ENCODE peak calls at places on chromosomes 16 and 17, in nine cellular contexts. X, M, Z, A, P, O, D, W and S are unnamed samples.
A peak's percentile ranks its signal among the peaks of the same experiment; 100 is the strongest.

GRCh38 chr17:57915980-57916757 is 39.0 kb downstream of the CUEDC1 start:
- DNase-seq in X (no peak), A (no peak), W (no peak), M (no peak), Z (no peak), O (no peak), D (no peak), P (no peak), S (no peak)

GRCh38 chr17:4006745-4007211 is 42.5 kb upstream of the ATP2A3 start:
- DNase-seq in P (no peak), X (no peak), W (no peak), D (no peak), M (no peak), Z (no peak), O (no peak), A (no peak), S (no peak)

GRCh38 chr17:45087978-45088377 is 26.9 kb downstream of the NMT1 start:
- DNase-seq in O (no peak), M (no peak), A (no peak), Z (no peak), W (no peak), P (no peak), X (no peak), D (no peak), S (no peak)

GRCh38 chr17:77571562-77571981 is 386.9 kb upstream of the TNRC6C start:
- DNase-seq in M (peak; percentile 5), X (no peak), W (no peak), Z (no peak), A (no peak), O (no peak), D (no peak), P (no peak), S (no peak)

GRCh38 chr17:8837438-8838075 is 29.9 kb downstream of the PIK3R6 start:
- DNase-seq in P (no peak), W (no peak), X (no peak), A (no peak), O (peak; percentile 10), Z (no peak), D (no peak), M (peak; percentile 72), S (no peak)

GRCh38 chr17:82351713-82352488 is 7.1 kb upstream of the TEX19 start:
- DNase-seq in P (peak; percentile 57), A (peak; percentile 80), Z (peak; percentile 53), W (peak; percentile 74), D (peak; percentile 86), M (peak; percentile 81), X (peak; percentile 71), O (peak; percentile 87), S (peak; percentile 59)

GRCh38 chr16:84205976-84206691 is 15.2 kb downstream of the ADAD2 start:
- DNase-seq in D (no peak), A (no peak), P (no peak), M (no peak), Z (no peak), O (no peak), W (no peak), X (no peak), S (no peak)

GRCh38 chr17:6755281-6755680 is 565 bp upstream of the XAF1 start:
- DNase-seq in X (no peak), W (no peak), O (peak; percentile 67), A (no peak), P (no peak), Z (no peak), M (no peak), D (no peak), S (peak; percentile 50)

GRCh38 chr17:28379814-28380571 is 8.5 kb downstream of the SARM1 start:
- DNase-seq in P (peak; percentile 28), D (no peak), M (no peak), X (no peak), O (no peak), W (no peak), A (no peak), Z (no peak), S (no peak)

GRCh38 chr17:19238167-19238505 is 970 bp downstream of the EPN2 start:
- DNase-seq in O (peak; percentile 66), P (no peak), W (no peak), A (peak; percentile 5), X (no peak), M (no peak), D (peak; percentile 41), Z (no peak), S (no peak)

GRCh38 chr16:54633943-54634362 is 296.7 kb upstream of the IRX5 start:
- DNase-seq in A (no peak), Z (no peak), W (peak; percentile 39), M (no peak), P (no peak), X (no peak), D (no peak), O (no peak), S (no peak)

GRCh38 chr17:43316522-43317142 is 82.2 kb upstream of the ARL4D start:
- DNase-seq in W (no peak), D (no peak), P (no peak), Z (no peak), M (no peak), A (no peak), O (no peak), X (no peak), S (no peak)

GRCh38 chr17:38702900-38703741 is 2.0 kb upstream of the MLLT6 start:
- DNase-seq in O (no peak), W (no peak), P (no peak), A (no peak), X (no peak), M (no peak), D (no peak), Z (no peak), S (no peak)

GRCh38 chr17:7989781-7990655 is 12.4 kb upstream of the GUCY2D start:
- DNase-seq in D (peak; percentile 89), X (peak; percentile 86), W (peak; percentile 79), O (peak; percentile 88), Z (peak; percentile 87), M (peak; percentile 20), P (no peak), A (peak; percentile 96), S (no peak)

GRCh38 chr17:44394833-44395232 is 5.4 kb upstream of the ITGA2B start:
- DNase-seq in X (no peak), O (no peak), D (no peak), A (no peak), P (no peak), M (no peak), Z (no peak), W (no peak), S (no peak)

GRCh38 chr16:65702707-65703402 is 581.0 kb upstream of the CDH11 start:
- DNase-seq in A (no peak), M (no peak), P (no peak), Z (no peak), D (no peak), W (no peak), O (no peak), X (no peak), S (no peak)

GRCh38 chr17:76511562-76512365 is 10.5 kb upstream of the RHBDF2 start:
- DNase-seq in W (no peak), X (no peak), M (no peak), A (no peak), Z (no peak), O (no peak), P (no peak), D (no peak), S (no peak)

GRCh38 chr17:50052822-50053653 is 2.9 kb upstream of the ITGA3 start:
- DNase-seq in A (no peak), D (no peak), X (no peak), O (no peak), M (peak; percentile 98), Z (no peak), W (no peak), P (no peak), S (no peak)

GRCh38 chr17:79338589-79338988 is 264.0 kb downstream of the ENGASE start:
- DNase-seq in A (no peak), P (peak; percentile 2), X (no peak), O (no peak), Z (no peak), W (no peak), D (no peak), M (no peak), S (peak; percentile 8)

GRCh38 chr17:78281249-78281865 is 49.9 kb downstream of the TMEM235 start:
- DNase-seq in Z (no peak), M (no peak), A (no peak), P (no peak), X (no peak), D (no peak), W (no peak), O (no peak), S (no peak)

GRCh38 chr17:16269658-16270057 is 52.6 kb downstream of the PIGL start:
- DNase-seq in W (no peak), Z (no peak), O (no peak), X (no peak), M (no peak), D (no peak), P (no peak), A (no peak), S (no peak)

GRCh38 chr16:80231118-80231515 is 309.7 kb upstream of the DYNLRB2 start:
- DNase-seq in M (no peak), O (no peak), P (no peak), D (no peak), W (no peak), Z (no peak), X (no peak), A (no peak), S (peak; percentile 17)

GRCh38 chr17:57622886-57623433 is 122.1 kb downstream of the CCDC182 start:
- DNase-seq in M (no peak), P (peak; percentile 61), Z (no peak), D (peak; percentile 58), X (no peak), O (no peak), A (peak; percentile 48), W (no peak), S (peak; percentile 17)

GRCh38 chr17:78693346-78694083 is 88.6 kb downstream of the CYTH1 start:
- DNase-seq in O (no peak), M (no peak), A (no peak), Z (no peak), D (no peak), X (no peak), P (no peak), W (no peak), S (no peak)

GRCh38 chr16:1175566-1176279 is 22.8 kb downstream of the CACNA1H start:
- DNase-seq in O (no peak), X (no peak), Z (no peak), D (no peak), W (no peak), M (no peak), A (no peak), P (no peak), S (no peak)

GRCh38 chr16:77579283-77579985 is 142.9 kb upstream of the NUDT7 start:
- DNase-seq in O (no peak), X (no peak), P (no peak), D (no peak), M (no peak), W (no peak), A (no peak), Z (no peak), S (no peak)

GRCh38 chr17:28145348-28145747 is 102.9 kb downstream of the NLK start:
- DNase-seq in M (no peak), P (no peak), X (no peak), A (no peak), O (no peak), Z (no peak), W (no peak), D (no peak), S (peak; percentile 24)

GRCh38 chr17:81509687-81510523 is 2.7 kb downstream of the ACTG1 start:
- DNase-seq in W (no peak), A (no peak), D (peak; percentile 39), Z (no peak), M (no peak), X (no peak), P (no peak), O (no peak), S (no peak)

GRCh38 chr17:19645608-19646250 is 2.8 kb upstream of the ALDH3A2 start:
- DNase-seq in X (peak; percentile 32), M (no peak), P (no peak), W (peak; percentile 58), A (peak; percentile 53), O (no peak), Z (peak; percentile 6), D (no peak), S (no peak)